ENCODE peak calls at places on chromosomes 4 and X, in nine cellular contexts. One of them, this sample, is unnamed.

GRCh38 chr4:79865253-79865652 is 207.8 kb downstream of the ANTXR2 start:
- DNase-seq in AG09319: no peak
- DNase-seq in NCI-H345: no peak
- DNase-seq in A172: peak
- DNase-seq in activated CD4-positive, alpha-beta T cell treated with anti-CD3 and anti-CD28 coated beads, Interleukin-2, amount 50 U/mL, for 24 hours: no peak
- DNase-seq in T-cell: no peak
- DNase-seq in nucleus accumbens: no peak
- DNase-seq in midbrain: no peak
- DNase-seq in LoVo: no peak
- DNase-seq in this sample: no peak

GRCh38 chr4:71026086-71026485 is 32.6 kb downstream of the DCK start:
- DNase-seq in AG09319: peak
- DNase-seq in NCI-H345: no peak
- DNase-seq in A172: peak
- DNase-seq in activated CD4-positive, alpha-beta T cell treated with anti-CD3 and anti-CD28 coated beads, Interleukin-2, amount 50 U/mL, for 24 hours: no peak
- DNase-seq in T-cell: no peak
- DNase-seq in nucleus accumbens: no peak
- DNase-seq in midbrain: peak
- DNase-seq in LoVo: peak
- DNase-seq in this sample: peak

GRCh38 chr4:159227984-159228383 is 125.1 kb downstream of the RAPGEF2 start:
- DNase-seq in AG09319: peak
- DNase-seq in NCI-H345: peak
- DNase-seq in A172: peak
- DNase-seq in activated CD4-positive, alpha-beta T cell treated with anti-CD3 and anti-CD28 coated beads, Interleukin-2, amount 50 U/mL, for 24 hours: no peak
- DNase-seq in T-cell: no peak
- DNase-seq in nucleus accumbens: peak
- DNase-seq in midbrain: peak
- DNase-seq in LoVo: peak
- DNase-seq in this sample: peak

GRCh38 chrX:43973249-43973672 is at the start of gene NDP:
- DNase-seq in AG09319: no peak
- DNase-seq in NCI-H345: no peak
- DNase-seq in A172: no peak
- DNase-seq in activated CD4-positive, alpha-beta T cell treated with anti-CD3 and anti-CD28 coated beads, Interleukin-2, amount 50 U/mL, for 24 hours: no peak
- DNase-seq in T-cell: no peak
- DNase-seq in nucleus accumbens: peak
- DNase-seq in midbrain: peak
- DNase-seq in LoVo: no peak
- DNase-seq in this sample: peak

GRCh38 chrX:13569479-13570244 is at the start of gene EGFL6:
- DNase-seq in AG09319: no peak
- DNase-seq in NCI-H345: peak
- DNase-seq in A172: no peak
- DNase-seq in activated CD4-positive, alpha-beta T cell treated with anti-CD3 and anti-CD28 coated beads, Interleukin-2, amount 50 U/mL, for 24 hours: no peak
- DNase-seq in T-cell: no peak
- DNase-seq in nucleus accumbens: no peak
- DNase-seq in midbrain: no peak
- DNase-seq in LoVo: no peak
- DNase-seq in this sample: no peak

GRCh38 chrX:23888887-23889501 is 18.7 kb downstream of the APOO start:
- DNase-seq in AG09319: no peak
- DNase-seq in NCI-H345: no peak
- DNase-seq in A172: peak
- DNase-seq in activated CD4-positive, alpha-beta T cell treated with anti-CD3 and anti-CD28 coated beads, Interleukin-2, amount 50 U/mL, for 24 hours: no peak
- DNase-seq in T-cell: no peak
- DNase-seq in nucleus accumbens: no peak
- DNase-seq in midbrain: no peak
- DNase-seq in LoVo: no peak
- DNase-seq in this sample: no peak

GRCh38 chr4:8393593-8394038 is 46.9 kb downstream of the ACOX3 start:
- DNase-seq in AG09319: peak
- DNase-seq in NCI-H345: no peak
- DNase-seq in A172: peak
- DNase-seq in activated CD4-positive, alpha-beta T cell treated with anti-CD3 and anti-CD28 coated beads, Interleukin-2, amount 50 U/mL, for 24 hours: no peak
- DNase-seq in T-cell: no peak
- DNase-seq in nucleus accumbens: no peak
- DNase-seq in midbrain: peak
- DNase-seq in LoVo: peak
- DNase-seq in this sample: peak

GRCh38 chr4:16598241-16599224 is 299.9 kb downstream of the LDB2 start:
- DNase-seq in AG09319: no peak
- DNase-seq in NCI-H345: no peak
- DNase-seq in A172: no peak
- DNase-seq in activated CD4-positive, alpha-beta T cell treated with anti-CD3 and anti-CD28 coated beads, Interleukin-2, amount 50 U/mL, for 24 hours: no peak
- DNase-seq in T-cell: no peak
- DNase-seq in nucleus accumbens: no peak
- DNase-seq in midbrain: no peak
- DNase-seq in LoVo: no peak
- DNase-seq in this sample: no peak

GRCh38 chr4:109873791-109874514 is 26.0 kb downstream of the LRIT3 start:
- DNase-seq in AG09319: peak
- DNase-seq in NCI-H345: no peak
- DNase-seq in A172: peak
- DNase-seq in activated CD4-positive, alpha-beta T cell treated with anti-CD3 and anti-CD28 coated beads, Interleukin-2, amount 50 U/mL, for 24 hours: no peak
- DNase-seq in T-cell: no peak
- DNase-seq in nucleus accumbens: no peak
- DNase-seq in midbrain: no peak
- DNase-seq in LoVo: peak
- DNase-seq in this sample: no peak

GRCh38 chr4:39587881-39588280 is 50.8 kb downstream of the SMIM14 start:
- DNase-seq in AG09319: no peak
- DNase-seq in NCI-H345: no peak
- DNase-seq in A172: no peak
- DNase-seq in activated CD4-positive, alpha-beta T cell treated with anti-CD3 and anti-CD28 coated beads, Interleukin-2, amount 50 U/mL, for 24 hours: no peak
- DNase-seq in T-cell: no peak
- DNase-seq in nucleus accumbens: no peak
- DNase-seq in midbrain: no peak
- DNase-seq in LoVo: no peak
- DNase-seq in this sample: no peak

GRCh38 chrX:68931345-68931744 is 102.5 kb downstream of the EFNB1 start:
- DNase-seq in AG09319: no peak
- DNase-seq in NCI-H345: no peak
- DNase-seq in A172: no peak
- DNase-seq in activated CD4-positive, alpha-beta T cell treated with anti-CD3 and anti-CD28 coated beads, Interleukin-2, amount 50 U/mL, for 24 hours: no peak
- DNase-seq in T-cell: no peak
- DNase-seq in nucleus accumbens: no peak
- DNase-seq in midbrain: no peak
- DNase-seq in LoVo: no peak
- DNase-seq in this sample: no peak

GRCh38 chr4:161457906-161458305 is 705.9 kb downstream of the FSTL5 start:
- DNase-seq in AG09319: no peak
- DNase-seq in NCI-H345: no peak
- DNase-seq in A172: no peak
- DNase-seq in activated CD4-positive, alpha-beta T cell treated with anti-CD3 and anti-CD28 coated beads, Interleukin-2, amount 50 U/mL, for 24 hours: no peak
- DNase-seq in T-cell: no peak
- DNase-seq in nucleus accumbens: no peak
- DNase-seq in midbrain: no peak
- DNase-seq in LoVo: no peak
- DNase-seq in this sample: no peak